ENCODE peak calls at places on chromosome 2, in four cellular contexts. E is stimulated activated CD4-positive, alpha-beta T cell treated with anti-CD3 and anti-CD28 coated beads, Interleukin-1b, Interleukin-23, amount 100 ng/mL, for 24 hours; U is colonic mucosa; M is stimulated activated naive CD4-positive, alpha-beta T cell. C is an unnamed sample.

GRCh38 chr2:48250474-48250844 is 279.5 kb upstream of the STON1 start:
- DNase-seq in U (no peak), M (no peak), E (no peak), C (no peak)

GRCh38 chr2:119265693-119266066 is 42.0 kb downstream of the STEAP3 start:
- DNase-seq in M (no peak), E (no peak), U (no peak), C (no peak)

GRCh38 chr2:18362696-18363095 is 197.8 kb downstream of the RDH14 start:
- DNase-seq in E (no peak), M (no peak), U (no peak), C (no peak)

GRCh38 chr2:224817676-224818075 is 101.5 kb upstream of the CCDC195 start:
- DNase-seq in M (no peak), U (no peak), E (no peak), C (no peak)

GRCh38 chr2:219001577-219002394 is 8.6 kb upstream of the CRYBA2 start:
- DNase-seq in M (no peak), E (no peak), U (peak; percentile 96), C (peak; percentile 93)

GRCh38 chr2:113341191-113341590 is 62.5 kb upstream of the PAX8 start:
- DNase-seq in M (no peak), U (no peak), E (no peak), C (no peak)

GRCh38 chr2:23658466-23658942 is 268.4 kb downstream of the ATAD2B start:
- DNase-seq in U (peak; percentile 25), E (no peak), M (no peak), C (no peak)

GRCh38 chr2:112579280-112579679 is 5.1 kb upstream of the CHCHD5 start:
- DNase-seq in U (no peak), M (no peak), E (no peak), C (no peak)

GRCh38 chr2:56168163-56168562 is 15.6 kb upstream of the CCDC85A start:
- DNase-seq in M (no peak), E (no peak), U (no peak), C (no peak)